ENCODE peak calls at places on chromosome 4, in five cellular contexts. P is HEK293T, W is HepG2, Q is NT2/D1, G is GM12878. M is an unnamed sample.

GRCh38 chr4:38145741-38146140 is 185.5 kb downstream of the PTTG2 start:
- DNase-seq in G (no peak), Q (no peak), W (no peak), P (no peak), M (no peak)

GRCh38 chr4:124167602-124168001 is 544.9 kb downstream of the ANKRD50 start:
- DNase-seq in G (no peak), W (no peak), P (no peak), Q (no peak), M (no peak)

GRCh38 chr4:145437466-145437865 is 44.2 kb upstream of the SMAD1 start:
- DNase-seq in P (no peak), G (no peak), W (no peak), Q (no peak), M (no peak)

GRCh38 chr4:15239866-15240265 is 188.0 kb upstream of the C1QTNF7 start:
- DNase-seq in G (no peak), P (no peak), W (no peak), Q (no peak), M (no peak)

GRCh38 chr4:72432282-72432681 is 136.7 kb downstream of the ADAMTS3 start:
- DNase-seq in G (no peak), W (no peak), Q (no peak), P (no peak), M (no peak)

GRCh38 chr4:121653986-121654385 is 42.8 kb downstream of the ANXA5 start:
- DNase-seq in P (no peak), G (no peak), Q (no peak), W (no peak), M (no peak)

GRCh38 chr4:113358784-113359183 is 309.3 kb downstream of the ANK2 start:
- DNase-seq in W (no peak), Q (no peak), G (no peak), P (no peak), M (no peak)

GRCh38 chr4:74117024-74117534 is 18.1 kb upstream of the CXCL2 start:
- DNase-seq in W (peak), G (no peak), P (no peak), Q (peak), M (no peak)

GRCh38 chr4:183919173-183919572 is 14.1 kb downstream of the STOX2 start:
- DNase-seq in W (no peak), P (no peak), Q (no peak), G (no peak), M (no peak)

GRCh38 chr4:138911903-138912713 is 103.5 kb upstream of the NOCT start:
- DNase-seq in Q (no peak), P (no peak), W (no peak), G (no peak), M (no peak)

GRCh38 chr4:151658959-151659593 is 101.7 kb downstream of the GATB start:
- DNase-seq in W (no peak), G (no peak), Q (no peak), P (no peak), M (no peak)

GRCh38 chr4:7960790-7961655 is 21.4 kb upstream of the AFAP1 start:
- DNase-seq in P (no peak), W (no peak), G (peak), Q (no peak), M (no peak)

GRCh38 chr4:113540859-113541258 is 220.7 kb downstream of the CAMK2D start:
- DNase-seq in P (no peak), Q (no peak), W (no peak), G (no peak), M (no peak)

GRCh38 chr4:136301773-136302172 is 1230.5 kb downstream of the PCDH18 start:
- DNase-seq in P (no peak), W (peak), G (no peak), Q (no peak), M (no peak)

GRCh38 chr4:55762815-55763214 is 56.8 kb upstream of the EXOC1L start:
- DNase-seq in P (no peak), Q (no peak), G (no peak), W (no peak), M (no peak)

GRCh38 chr4:151227731-151228130 is 49.2 kb upstream of the PRSS48 start:
- DNase-seq in W (no peak), Q (no peak), P (no peak), G (no peak), M (no peak)

GRCh38 chr4:69874507-69874906 is 14.6 kb upstream of the SULT1E1 start:
- DNase-seq in Q (no peak), W (no peak), G (no peak), P (no peak), M (no peak)

GRCh38 chr4:83272900-83273299 is 11.7 kb downstream of the COQ2 start:
- DNase-seq in Q (no peak), P (no peak), W (no peak), G (peak), M (no peak)

GRCh38 chr4:127634181-127634580 is 1.4 kb downstream of the INTU start:
- DNase-seq in G (no peak), Q (no peak), W (no peak), P (no peak), M (no peak)

GRCh38 chr4:101695176-101695575 is 95.4 kb upstream of the BANK1 start:
- DNase-seq in W (no peak), Q (no peak), P (no peak), G (no peak), M (no peak)

GRCh38 chr4:73707918-73708577 is 32.3 kb upstream of the CXCL8 start:
- DNase-seq in W (no peak), P (peak), Q (no peak), G (no peak), M (no peak)

GRCh38 chr4:90183254-90183653 is 56.1 kb downstream of the CCSER1 start:
- DNase-seq in W (no peak), Q (no peak), P (no peak), G (no peak), M (no peak)

GRCh38 chr4:54678826-54679225 is 21.1 kb downstream of the KIT start:
- DNase-seq in P (no peak), Q (no peak), W (no peak), G (no peak), M (no peak)

GRCh38 chr4:145937021-145937861 is 1.4 kb downstream of the ZNF827 start:
- DNase-seq in P (peak), G (no peak), Q (peak), W (no peak), M (no peak)

GRCh38 chr4:187608001-187608421 is 387.6 kb upstream of the ZFP42 start:
- DNase-seq in Q (no peak), P (no peak), G (no peak), W (no peak), M (no peak)

GRCh38 chr4:42627887-42628646 is 28.8 kb downstream of the ATP8A1 start:
- DNase-seq in P (no peak), W (no peak), G (peak), Q (no peak), M (no peak)

GRCh38 chr4:143358923-143359694 is 22.4 kb downstream of the GAB1 start:
- DNase-seq in P (no peak), W (no peak), G (no peak), Q (no peak), M (no peak)

GRCh38 chr4:84648863-84649647 is 66.1 kb downstream of the CDS1 start:
- DNase-seq in P (no peak), W (no peak), G (no peak), Q (no peak), M (no peak)

GRCh38 chr4:184383497-184384055 is 90.8 kb downstream of the IRF2 start:
- DNase-seq in W (peak), G (no peak), P (no peak), Q (no peak), M (no peak)

GRCh38 chr4:146053901-146054300 is 115.3 kb upstream of the ZNF827 start:
- DNase-seq in G (no peak), Q (no peak), W (no peak), P (no peak), M (no peak)

GRCh38 chr4:174423257-174423944 is 98.9 kb downstream of the HPGD start:
- DNase-seq in P (no peak), Q (no peak), W (no peak), G (no peak), M (no peak)

GRCh38 chr4:40190880-40191815 is 5.7 kb upstream of the RHOH start:
- DNase-seq in P (no peak), W (peak), Q (no peak), G (no peak), M (no peak)

GRCh38 chr4:173519130-173520101 is 10.6 kb downstream of the HAND2 start:
- DNase-seq in G (no peak), W (no peak), Q (no peak), P (no peak), M (peak)

GRCh38 chr4:145285928-145286327 is 105.5 kb upstream of the OTUD4 start:
- DNase-seq in G (no peak), Q (no peak), P (no peak), W (no peak), M (no peak)

GRCh38 chr4:157421365-157421764 is 200.8 kb downstream of the GRIA2 start:
- DNase-seq in P (no peak), G (no peak), Q (no peak), W (peak), M (no peak)

GRCh38 chr4:124459922-124460301 is 252.6 kb downstream of the ANKRD50 start:
- DNase-seq in W (no peak), P (no peak), G (no peak), Q (peak), M (no peak)

GRCh38 chr4:3313556-3314228 is 20.9 kb downstream of the RGS12 start:
- DNase-seq in G (no peak), W (no peak), Q (no peak), P (no peak), M (no peak)

GRCh38 chr4:52861171-52861873 is 795 bp upstream of the RASL11B start:
- DNase-seq in W (no peak), P (no peak), Q (no peak), G (no peak), M (no peak)
- TF ChIP-seq SUZ12 in W (no peak), P (no peak), Q (no peak), G (no peak), M (no peak)

GRCh38 chr4:159105761-159106243 is 2.9 kb downstream of the RAPGEF2 start:
- DNase-seq in Q (no peak), W (peak), G (peak), P (no peak), M (no peak)
- TF ChIP-seq SUZ12 in Q (no peak), W (no peak), G (no peak), P (no peak), M (no peak)

GRCh38 chr4:60989141-60989540 is 211.0 kb upstream of the ADGRL3 start:
- DNase-seq in G (no peak), W (no peak), Q (no peak), P (no peak), M (no peak)
- TF ChIP-seq SUZ12 in G (no peak), W (no peak), Q (no peak), P (no peak), M (no peak)

GRCh38 chr4:93780080-93780479 is 48.5 kb upstream of the ATOH1 start:
- DNase-seq in W (no peak), Q (no peak), P (no peak), G (no peak), M (no peak)
- TF ChIP-seq SUZ12 in W (no peak), Q (no peak), P (no peak), G (no peak), M (no peak)

DNA sequence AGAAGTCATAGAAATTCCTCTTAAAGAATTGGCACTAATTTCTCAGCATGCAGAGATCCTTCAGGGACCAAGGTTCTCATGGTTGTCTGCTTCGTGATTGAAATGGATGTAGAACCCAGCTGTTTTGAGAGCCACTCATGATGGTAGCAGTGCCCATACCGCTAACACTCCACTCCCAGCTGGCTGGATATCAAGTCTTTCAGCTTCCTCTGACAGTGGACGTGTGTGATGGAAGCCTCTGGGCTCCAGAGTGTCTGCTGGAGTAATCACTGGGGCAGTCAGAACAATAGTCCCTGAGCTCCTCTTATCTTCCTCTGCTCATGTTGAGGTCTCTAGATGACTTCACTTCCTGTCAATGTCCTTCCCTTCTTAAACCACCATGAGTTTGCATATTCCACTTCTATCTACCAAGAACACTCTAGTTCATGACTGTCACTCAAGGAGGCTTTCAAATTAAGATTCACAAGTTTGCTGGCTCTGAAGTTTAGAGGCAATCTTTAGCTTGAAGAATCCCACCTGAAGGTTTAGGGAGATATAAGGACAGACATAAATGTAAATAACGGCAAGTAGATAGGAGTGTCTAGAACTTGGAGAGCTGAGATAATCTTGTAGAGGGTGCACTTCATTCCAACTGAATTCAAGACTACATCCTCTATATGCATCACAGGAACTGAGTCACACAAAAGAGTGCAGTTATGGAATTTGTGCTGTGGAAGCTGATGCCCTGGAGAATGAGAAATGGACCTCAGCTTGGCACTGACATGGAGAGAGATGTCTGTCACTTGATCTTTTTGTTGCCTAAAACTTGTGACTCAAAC is 64.5 kb upstream of the WDR1 start:
- DNase-seq in Q (no peak), G (no peak), W (no peak), P (no peak), M (no peak)
- TF ChIP-seq SUZ12 in Q (no peak), G (no peak), W (no peak), P (no peak), M (no peak)

GRCh38 chr4:26056406-26056805 is 142.4 kb downstream of the SMIM20 start:
- DNase-seq in G (no peak), Q (no peak), W (no peak), P (no peak), M (no peak)

GRCh38 chr4:26052663-26053534 is 138.9 kb downstream of the SMIM20 start:
- DNase-seq in P (no peak), G (no peak), W (no peak), Q (no peak), M (no peak)

GRCh38 chr4:26058537-26058936 is 144.5 kb downstream of the SMIM20 start:
- DNase-seq in G (peak), W (no peak), Q (no peak), P (no peak), M (no peak)

GRCh38 chr4:26059391-26060154 is 145.6 kb downstream of the SMIM20 start:
- DNase-seq in P (no peak), G (no peak), Q (no peak), W (no peak), M (no peak)

DNA sequence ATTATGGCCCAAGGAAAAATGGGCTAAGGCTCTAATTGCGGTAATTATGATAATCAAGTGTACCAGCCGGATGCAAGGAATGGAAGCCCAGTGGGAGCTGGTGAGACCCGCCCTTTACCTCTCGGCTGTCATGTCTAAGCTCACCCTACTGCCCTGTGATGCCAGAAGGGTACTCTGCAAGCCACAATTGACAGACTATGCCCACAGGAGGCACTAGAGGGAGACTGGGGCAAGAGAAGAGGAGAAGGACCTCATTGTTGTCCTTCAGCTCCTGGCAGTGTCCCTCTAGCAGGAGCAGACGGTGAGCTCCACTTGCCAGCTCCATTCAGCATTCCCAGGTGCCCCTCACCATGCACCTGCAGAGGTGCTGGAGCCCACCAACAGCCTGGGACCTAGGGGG is 141.8 kb downstream of the SMIM20 start:
- DNase-seq in P (no peak), W (no peak), Q (no peak), G (no peak), M (no peak)
- TF ChIP-seq SUZ12 in P (no peak), W (no peak), Q (no peak), G (no peak), M (no peak)

DNA sequence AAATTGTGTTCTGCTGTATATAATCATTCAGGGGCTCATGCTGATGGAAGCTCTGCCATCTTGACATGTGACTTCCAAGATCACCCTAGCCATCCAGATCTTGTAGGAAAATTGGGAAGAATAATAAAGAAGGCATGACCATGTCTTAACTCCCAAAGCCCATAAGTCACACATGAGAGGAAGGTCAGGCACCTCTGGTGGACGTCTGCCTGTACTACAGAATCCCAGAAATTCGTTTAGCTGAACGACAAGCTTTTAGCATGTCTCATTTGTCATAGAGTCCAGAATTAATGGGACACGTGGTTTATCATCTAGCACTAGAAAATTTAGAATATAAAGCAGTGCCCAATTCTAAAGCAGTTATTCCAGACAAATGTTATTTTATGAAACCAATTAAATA is 212.7 kb downstream of the CENPC start:
- DNase-seq in G (no peak), Q (peak), P (peak), W (peak), M (no peak)
- TF ChIP-seq SUZ12 in G (no peak), Q (no peak), P (no peak), W (no peak), M (no peak)

GRCh38 chr4:13963601-13964000 is 336.1 kb upstream of the BOD1L1 start:
- DNase-seq in W (no peak), G (no peak), Q (no peak), P (no peak), M (no peak)
- TF ChIP-seq SUZ12 in W (no peak), G (no peak), Q (no peak), P (no peak), M (no peak)

GRCh38 chr4:176839656-176840055 is 46.9 kb upstream of the VEGFC start:
- DNase-seq in P (no peak), G (no peak), W (no peak), Q (no peak), M (no peak)
- TF ChIP-seq SUZ12 in P (no peak), G (no peak), W (no peak), Q (no peak), M (no peak)